ENCODE peak calls at places on chromosomes 3 and 15, in seven cellular contexts. One of them, this sample, is unnamed.

GRCh38 chr3:171531716-171532115 is 71.5 kb upstream of the TNIK start:
- DNase-seq in IMR-90: no peak
- DNase-seq in ascending aorta: no peak
- DNase-seq in heart left ventricle: no peak
- DNase-seq in pancreas: no peak
- DNase-seq in fibroblast of pulmonary artery: no peak
- DNase-seq in GM06990: no peak
- DNase-seq in this sample: no peak

GRCh38 chr15:76905855-76906254 is 715 bp upstream of the SCAPER start:
- DNase-seq in ascending aorta: no peak
- DNase-seq in fibroblast of pulmonary artery: no peak
- DNase-seq in heart left ventricle: peak
- DNase-seq in GM06990: no peak
- DNase-seq in pancreas: no peak
- DNase-seq in IMR-90: no peak
- DNase-seq in this sample: no peak

GRCh38 chr15:68849477-68849876 is 28.8 kb upstream of the ANP32A start:
- DNase-seq in GM06990: no peak
- DNase-seq in ascending aorta: no peak
- DNase-seq in heart left ventricle: no peak
- DNase-seq in pancreas: no peak
- DNase-seq in fibroblast of pulmonary artery: no peak
- DNase-seq in IMR-90: no peak
- DNase-seq in this sample: no peak

GRCh38 chr3:156174229-156174847 is 54.0 kb downstream of the KCNAB1 start:
- DNase-seq in heart left ventricle: no peak
- DNase-seq in pancreas: no peak
- DNase-seq in GM06990: no peak
- DNase-seq in ascending aorta: no peak
- DNase-seq in fibroblast of pulmonary artery: peak
- DNase-seq in IMR-90: peak
- DNase-seq in this sample: no peak

GRCh38 chr3:10344147-10344943 is 23.4 kb upstream of the SEC13 start:
- DNase-seq in GM06990: no peak
- DNase-seq in fibroblast of pulmonary artery: peak
- DNase-seq in pancreas: peak
- DNase-seq in ascending aorta: no peak
- DNase-seq in IMR-90: peak
- DNase-seq in heart left ventricle: no peak
- DNase-seq in this sample: no peak

GRCh38 chr15:83011271-83012037 is at the start of gene C15orf40:
- DNase-seq in heart left ventricle: peak
- DNase-seq in fibroblast of pulmonary artery: peak
- DNase-seq in pancreas: peak
- DNase-seq in ascending aorta: peak
- DNase-seq in GM06990: peak
- DNase-seq in IMR-90: peak
- DNase-seq in this sample: no peak

GRCh38 chr3:10170915-10171478 is 6.3 kb downstream of the IRAK2 start:
- DNase-seq in pancreas: no peak
- DNase-seq in ascending aorta: no peak
- DNase-seq in fibroblast of pulmonary artery: no peak
- DNase-seq in IMR-90: no peak
- DNase-seq in GM06990: no peak
- DNase-seq in heart left ventricle: no peak
- DNase-seq in this sample: no peak

GRCh38 chr15:75945953-75946352 is 42.3 kb downstream of the FBXO22 start:
- DNase-seq in ascending aorta: no peak
- DNase-seq in IMR-90: peak
- DNase-seq in fibroblast of pulmonary artery: peak
- DNase-seq in heart left ventricle: no peak
- DNase-seq in GM06990: no peak
- DNase-seq in pancreas: no peak
- DNase-seq in this sample: no peak

GRCh38 chr3:56408761-56409196 is 59.5 kb downstream of the ERC2 start:
- DNase-seq in GM06990: no peak
- DNase-seq in heart left ventricle: no peak
- DNase-seq in pancreas: no peak
- DNase-seq in ascending aorta: no peak
- DNase-seq in IMR-90: no peak
- DNase-seq in fibroblast of pulmonary artery: no peak
- DNase-seq in this sample: no peak

GRCh38 chr15:29921130-29921601 is 98.9 kb upstream of the TJP1 start:
- DNase-seq in heart left ventricle: no peak
- DNase-seq in GM06990: no peak
- DNase-seq in pancreas: no peak
- DNase-seq in ascending aorta: no peak
- DNase-seq in fibroblast of pulmonary artery: no peak
- DNase-seq in IMR-90: no peak
- DNase-seq in this sample: no peak

GRCh38 chr3:195030791-195031321 is 240.1 kb downstream of the XXYLT1 start:
- DNase-seq in pancreas: no peak
- DNase-seq in IMR-90: peak
- DNase-seq in GM06990: no peak
- DNase-seq in heart left ventricle: no peak
- DNase-seq in ascending aorta: no peak
- DNase-seq in fibroblast of pulmonary artery: peak
- DNase-seq in this sample: no peak

GRCh38 chr15:75229191-75230015 is 27.7 kb downstream of the C15orf39 start:
- DNase-seq in IMR-90: peak
- DNase-seq in pancreas: no peak
- DNase-seq in fibroblast of pulmonary artery: no peak
- DNase-seq in heart left ventricle: no peak
- DNase-seq in ascending aorta: no peak
- DNase-seq in GM06990: no peak
- DNase-seq in this sample: no peak

GRCh38 chr15:75232252-75232813 is 25.8 kb upstream of the GOLGA6C start:
- DNase-seq in ascending aorta: no peak
- DNase-seq in fibroblast of pulmonary artery: no peak
- DNase-seq in heart left ventricle: no peak
- DNase-seq in IMR-90: no peak
- DNase-seq in pancreas: no peak
- DNase-seq in GM06990: no peak
- DNase-seq in this sample: no peak

GRCh38 chr3:155416500-155417118 is 123.1 kb upstream of the STRIT1 start:
- DNase-seq in ascending aorta: no peak
- DNase-seq in heart left ventricle: no peak
- DNase-seq in IMR-90: peak
- DNase-seq in pancreas: no peak
- DNase-seq in GM06990: no peak
- DNase-seq in fibroblast of pulmonary artery: peak
- DNase-seq in this sample: peak

GRCh38 chr3:50194128-50194902 is 2.9 kb downstream of the GNAT1 start:
- DNase-seq in ascending aorta: no peak
- DNase-seq in fibroblast of pulmonary artery: peak
- DNase-seq in IMR-90: peak
- DNase-seq in heart left ventricle: peak
- DNase-seq in pancreas: peak
- DNase-seq in GM06990: peak
- DNase-seq in this sample: peak
- H3K4me3 ChIP-seq in ascending aorta: peak
- H3K4me3 ChIP-seq in fibroblast of pulmonary artery: no peak
- H3K4me3 ChIP-seq in IMR-90: peak
- H3K4me3 ChIP-seq in heart left ventricle: no peak
- H3K4me3 ChIP-seq in pancreas: peak
- H3K4me3 ChIP-seq in GM06990: no peak
- H3K4me3 ChIP-seq in this sample: no peak

DNA sequence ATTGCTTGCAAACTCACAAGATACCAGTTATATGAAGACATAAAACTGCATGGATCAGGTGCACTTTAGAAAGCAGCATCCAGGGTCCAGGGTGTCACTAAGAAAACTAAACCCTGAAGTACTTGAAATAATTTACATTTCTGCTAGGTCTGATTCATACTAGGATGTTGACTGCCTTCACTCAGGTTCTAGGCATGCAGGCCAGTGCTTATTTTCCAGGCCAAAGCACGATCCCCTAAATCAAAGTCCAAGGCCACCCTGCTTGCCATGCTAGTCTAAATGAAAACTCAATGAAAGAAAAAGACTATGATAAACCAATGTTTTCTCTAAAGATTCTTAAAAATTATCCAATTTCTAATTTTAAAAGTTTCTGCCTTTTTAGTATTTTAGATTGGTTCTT is 49.4 kb downstream of the GREM1 start:
- DNase-seq in heart left ventricle: no peak
- DNase-seq in pancreas: no peak
- DNase-seq in fibroblast of pulmonary artery: no peak
- DNase-seq in IMR-90: peak
- DNase-seq in GM06990: no peak
- DNase-seq in ascending aorta: no peak
- DNase-seq in this sample: no peak
- H3K4me3 ChIP-seq in heart left ventricle: no peak
- H3K4me3 ChIP-seq in pancreas: no peak
- H3K4me3 ChIP-seq in fibroblast of pulmonary artery: no peak
- H3K4me3 ChIP-seq in IMR-90: no peak
- H3K4me3 ChIP-seq in GM06990: no peak
- H3K4me3 ChIP-seq in ascending aorta: no peak
- H3K4me3 ChIP-seq in this sample: no peak

GRCh38 chr3:16176391-16177030 is 2.0 kb downstream of the GALNT15 start:
- DNase-seq in pancreas: no peak
- DNase-seq in GM06990: no peak
- DNase-seq in ascending aorta: no peak
- DNase-seq in fibroblast of pulmonary artery: no peak
- DNase-seq in IMR-90: peak
- DNase-seq in heart left ventricle: no peak
- DNase-seq in this sample: no peak
- H3K4me3 ChIP-seq in pancreas: no peak
- H3K4me3 ChIP-seq in GM06990: no peak
- H3K4me3 ChIP-seq in ascending aorta: peak
- H3K4me3 ChIP-seq in fibroblast of pulmonary artery: peak
- H3K4me3 ChIP-seq in IMR-90: peak
- H3K4me3 ChIP-seq in heart left ventricle: peak
- H3K4me3 ChIP-seq in this sample: peak

DNA sequence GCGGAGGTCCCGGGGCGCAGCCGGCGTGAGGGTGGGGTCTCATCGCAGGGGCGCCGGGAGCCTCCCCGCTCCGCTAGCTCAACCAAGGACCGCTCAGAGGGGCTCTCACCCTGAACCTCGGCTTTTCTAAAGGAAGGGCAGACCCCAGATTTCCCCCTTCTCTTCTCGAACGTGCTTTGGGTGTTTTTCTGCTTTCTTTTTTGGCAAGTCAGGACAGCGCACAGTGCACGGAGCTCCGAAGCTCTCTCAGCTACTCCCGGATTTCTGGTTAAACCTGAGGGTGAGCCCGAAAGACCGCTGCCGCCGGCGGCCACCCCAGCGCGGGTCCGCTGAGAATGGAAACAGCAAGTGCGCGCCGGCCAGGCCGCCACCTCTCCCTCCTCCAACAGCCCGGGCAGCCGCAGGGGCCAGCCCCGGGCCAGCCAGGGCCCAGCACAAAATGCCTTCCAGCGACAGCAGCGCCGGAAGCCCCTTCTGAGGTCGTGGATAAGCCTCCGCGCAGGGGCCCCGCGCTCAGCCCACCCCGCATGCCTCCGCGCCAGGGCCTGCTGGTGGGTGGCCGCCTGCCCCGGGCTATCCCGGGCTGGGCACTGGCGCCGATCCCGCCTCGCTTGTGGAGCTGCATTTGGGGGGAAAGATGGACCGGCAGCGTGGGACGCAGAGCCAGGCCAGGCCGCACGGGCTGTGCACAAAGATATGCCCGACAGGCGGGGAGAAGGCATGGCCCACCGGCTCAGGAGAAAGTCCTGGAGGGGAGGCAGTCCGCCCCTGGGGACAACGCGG is 8.2 kb upstream of the OCA2 start:
- DNase-seq in fibroblast of pulmonary artery: peak
- DNase-seq in ascending aorta: no peak
- DNase-seq in IMR-90: no peak
- DNase-seq in heart left ventricle: no peak
- DNase-seq in GM06990: no peak
- DNase-seq in pancreas: no peak
- DNase-seq in this sample: no peak
- H3K4me3 ChIP-seq in fibroblast of pulmonary artery: peak
- H3K4me3 ChIP-seq in ascending aorta: peak
- H3K4me3 ChIP-seq in IMR-90: peak
- H3K4me3 ChIP-seq in heart left ventricle: peak
- H3K4me3 ChIP-seq in GM06990: peak
- H3K4me3 ChIP-seq in pancreas: peak
- H3K4me3 ChIP-seq in this sample: peak

DNA sequence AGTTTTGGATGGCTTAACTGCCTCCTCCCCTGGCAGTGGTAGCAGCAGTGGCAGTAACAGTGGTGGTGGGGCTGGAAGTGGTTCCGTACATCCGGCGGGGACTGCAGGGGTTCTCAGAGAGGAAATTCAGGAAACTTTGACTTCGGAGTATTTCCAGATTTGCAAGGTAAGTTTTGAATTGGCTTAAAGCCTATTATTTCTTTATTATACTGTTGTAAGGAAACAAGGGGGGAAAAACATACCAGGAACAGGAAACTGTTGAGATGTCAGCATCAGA is 1.5 kb downstream of the STXBP5L start:
- DNase-seq in heart left ventricle: no peak
- DNase-seq in fibroblast of pulmonary artery: no peak
- DNase-seq in pancreas: no peak
- DNase-seq in ascending aorta: no peak
- DNase-seq in IMR-90: no peak
- DNase-seq in GM06990: no peak
- DNase-seq in this sample: no peak
- H3K4me3 ChIP-seq in heart left ventricle: no peak
- H3K4me3 ChIP-seq in fibroblast of pulmonary artery: peak
- H3K4me3 ChIP-seq in pancreas: peak
- H3K4me3 ChIP-seq in ascending aorta: peak
- H3K4me3 ChIP-seq in IMR-90: no peak
- H3K4me3 ChIP-seq in GM06990: no peak
- H3K4me3 ChIP-seq in this sample: no peak

DNA sequence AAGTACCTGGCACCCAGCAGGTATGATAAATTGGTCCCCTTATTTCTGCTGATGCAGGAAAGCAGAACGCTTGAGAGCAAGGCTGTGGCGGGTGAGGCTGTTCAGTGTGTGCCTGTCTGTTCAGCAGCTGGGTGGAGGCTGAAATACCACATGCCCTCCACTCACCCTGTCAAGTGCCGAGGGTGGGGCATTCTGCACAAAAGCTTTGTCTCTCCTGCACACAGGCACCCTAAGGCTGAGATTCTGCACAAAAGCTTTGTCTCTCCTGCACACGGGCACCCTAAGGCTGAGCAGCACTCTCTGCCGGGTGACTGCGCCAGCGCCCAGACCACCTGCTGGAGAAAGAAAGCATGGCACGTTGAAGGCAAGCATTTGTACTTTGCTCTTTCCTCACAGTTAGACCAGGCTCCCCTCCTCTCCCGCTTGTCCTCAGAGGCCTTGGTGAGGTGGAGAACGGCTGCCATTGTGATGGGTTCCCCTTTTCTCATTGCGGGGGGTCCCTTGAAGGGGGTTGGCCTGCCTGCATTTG is 97.5 kb downstream of the BDH1 start:
- DNase-seq in heart left ventricle: no peak
- DNase-seq in ascending aorta: no peak
- DNase-seq in GM06990: no peak
- DNase-seq in pancreas: no peak
- DNase-seq in fibroblast of pulmonary artery: peak
- DNase-seq in IMR-90: peak
- DNase-seq in this sample: no peak
- H3K4me3 ChIP-seq in heart left ventricle: no peak
- H3K4me3 ChIP-seq in ascending aorta: no peak
- H3K4me3 ChIP-seq in GM06990: no peak
- H3K4me3 ChIP-seq in pancreas: no peak
- H3K4me3 ChIP-seq in fibroblast of pulmonary artery: no peak
- H3K4me3 ChIP-seq in IMR-90: no peak
- H3K4me3 ChIP-seq in this sample: no peak

GRCh38 chr15:40487816-40488682 is 17.3 kb downstream of the CHST14 start:
- DNase-seq in IMR-90: no peak
- DNase-seq in heart left ventricle: no peak
- DNase-seq in ascending aorta: no peak
- DNase-seq in pancreas: no peak
- DNase-seq in GM06990: no peak
- DNase-seq in fibroblast of pulmonary artery: no peak
- DNase-seq in this sample: no peak
- H3K4me3 ChIP-seq in IMR-90: no peak
- H3K4me3 ChIP-seq in heart left ventricle: no peak
- H3K4me3 ChIP-seq in ascending aorta: no peak
- H3K4me3 ChIP-seq in pancreas: no peak
- H3K4me3 ChIP-seq in GM06990: no peak
- H3K4me3 ChIP-seq in fibroblast of pulmonary artery: no peak
- H3K4me3 ChIP-seq in this sample: no peak

This sample was measured in BJ.